ENCODE peak calls at places on chromosomes 12 and 14, in six cellular contexts. Y is tibial artery, U is pancreas, F is MCF 10A, X is WTC11, Z is cardiac muscle cell. L is an unnamed sample.

GRCh38 chr12:59834659-59835474 is 239.0 kb downstream of the SLC16A7 start:
- DNase-seq in Y (no peak), U (no peak), F (peak), X (no peak), Z (peak), L (peak)

GRCh38 chr12:4438834-4439596 is 6.6 kb downstream of the FGF6 start:
- DNase-seq in Y (no peak), U (no peak), F (no peak), X (no peak), Z (no peak), L (no peak)

GRCh38 chr14:52266782-52267181 is 716 bp upstream of the PTGDR start:
- DNase-seq in Y (peak), U (no peak), F (peak), X (no peak), Z (no peak), L (no peak)

GRCh38 chr14:101500061-101500460 is 61.2 kb upstream of the DIO3 start:
- DNase-seq in Y (peak), U (no peak), F (no peak), X (no peak), Z (no peak), L (no peak)

GRCh38 chr12:114898159-114898558 is 214.2 kb upstream of the TBX3 start:
- DNase-seq in Y (no peak), U (no peak), F (no peak), X (no peak), Z (no peak), L (no peak)

GRCh38 chr14:100288382-100289185 is 17.7 kb downstream of the SLC25A29 start:
- DNase-seq in Y (no peak), U (no peak), F (no peak), X (peak), Z (no peak), L (no peak)

GRCh38 chr12:103504606-103505005 is 8.8 kb upstream of the C12orf42 start:
- DNase-seq in Y (no peak), U (no peak), F (no peak), X (no peak), Z (no peak), L (no peak)

GRCh38 chr12:66598081-66598480 is 80.8 kb downstream of the GRIP1 start:
- DNase-seq in Y (no peak), U (no peak), F (no peak), X (no peak), Z (no peak), L (no peak)

GRCh38 chr12:11580125-11580751 is 69.2 kb upstream of the ETV6 start:
- DNase-seq in Y (peak), U (no peak), F (peak), X (no peak), Z (no peak), L (peak)

GRCh38 chr14:63483315-63483714 is 59.9 kb downstream of the PPP2R5E start:
- DNase-seq in Y (no peak), U (no peak), F (no peak), X (no peak), Z (no peak), L (no peak)

GRCh38 chr14:100342195-100342594 is 19.1 kb downstream of the SLC25A47 start:
- DNase-seq in Y (no peak), U (no peak), F (no peak), X (no peak), Z (no peak), L (no peak)

DNA sequence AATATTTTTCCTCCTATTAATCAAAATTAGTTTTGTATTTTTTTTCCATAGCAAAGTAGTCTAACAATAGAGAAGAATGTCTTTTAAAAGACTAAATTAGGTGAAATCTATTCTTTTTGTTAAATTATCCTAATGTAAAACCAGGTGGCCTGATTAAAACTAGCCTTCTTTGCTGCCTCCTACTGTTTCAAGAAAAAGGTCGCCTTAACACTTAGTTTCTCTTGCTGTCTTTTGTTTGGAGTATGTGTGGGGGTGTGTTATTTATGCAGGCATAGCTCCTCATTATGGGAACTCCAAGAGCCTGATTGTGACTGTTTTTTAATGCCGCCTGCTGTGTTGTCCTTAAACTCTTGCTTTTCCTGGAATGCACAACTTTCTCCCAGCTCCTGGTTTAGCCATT is 855.3 kb downstream of the DIO2 start:
- DNase-seq in Y (no peak), U (no peak), F (no peak), X (no peak), Z (no peak), L (no peak)
- TF ChIP-seq CTCF in Y (no peak), U (no peak), F (no peak), X (no peak), Z (no peak), L (no peak)

DNA sequence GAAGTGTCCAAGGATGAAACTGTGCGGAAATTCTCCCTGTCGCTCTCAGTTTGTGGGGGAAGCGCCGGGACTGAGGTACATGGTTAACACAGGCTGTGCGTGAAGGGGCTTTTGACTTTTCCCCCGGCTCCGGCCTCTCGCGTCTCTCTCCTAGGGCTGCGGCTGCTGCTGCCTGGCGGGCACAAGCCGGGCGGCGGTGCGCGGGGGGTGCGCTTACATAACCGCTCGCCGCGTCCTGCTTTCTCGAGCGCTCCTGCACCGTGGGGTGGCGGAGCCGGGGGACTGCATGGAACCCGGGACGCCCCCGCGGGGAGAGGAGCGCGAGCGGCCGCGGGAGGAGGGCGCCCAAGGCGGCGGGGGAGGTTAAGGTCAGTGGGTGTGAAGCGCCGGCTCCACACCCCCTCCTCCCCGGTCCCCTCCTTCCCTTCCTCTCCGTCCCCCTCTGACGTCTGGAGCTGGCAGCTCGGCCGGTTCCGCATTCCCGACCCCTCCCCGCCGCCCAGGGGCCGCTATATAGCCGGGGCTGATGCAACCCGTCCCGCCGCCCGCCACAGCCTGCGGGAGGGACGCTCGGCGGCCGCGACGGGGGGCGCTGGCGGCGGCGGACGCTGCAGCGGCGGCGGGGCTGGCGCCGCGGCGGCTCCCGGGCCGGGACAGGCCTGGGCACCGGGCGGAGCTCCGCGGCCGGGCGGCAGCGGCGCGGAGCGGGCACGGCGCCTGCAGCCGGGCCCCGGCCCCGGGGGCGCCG is at the start of gene JDP2:
- DNase-seq in Y (peak), U (peak), F (peak), X (peak), Z (peak), L (peak)
- TF ChIP-seq CTCF in Y (peak), U (no peak), F (no peak), X (no peak), Z (no peak), L (peak)

DNA sequence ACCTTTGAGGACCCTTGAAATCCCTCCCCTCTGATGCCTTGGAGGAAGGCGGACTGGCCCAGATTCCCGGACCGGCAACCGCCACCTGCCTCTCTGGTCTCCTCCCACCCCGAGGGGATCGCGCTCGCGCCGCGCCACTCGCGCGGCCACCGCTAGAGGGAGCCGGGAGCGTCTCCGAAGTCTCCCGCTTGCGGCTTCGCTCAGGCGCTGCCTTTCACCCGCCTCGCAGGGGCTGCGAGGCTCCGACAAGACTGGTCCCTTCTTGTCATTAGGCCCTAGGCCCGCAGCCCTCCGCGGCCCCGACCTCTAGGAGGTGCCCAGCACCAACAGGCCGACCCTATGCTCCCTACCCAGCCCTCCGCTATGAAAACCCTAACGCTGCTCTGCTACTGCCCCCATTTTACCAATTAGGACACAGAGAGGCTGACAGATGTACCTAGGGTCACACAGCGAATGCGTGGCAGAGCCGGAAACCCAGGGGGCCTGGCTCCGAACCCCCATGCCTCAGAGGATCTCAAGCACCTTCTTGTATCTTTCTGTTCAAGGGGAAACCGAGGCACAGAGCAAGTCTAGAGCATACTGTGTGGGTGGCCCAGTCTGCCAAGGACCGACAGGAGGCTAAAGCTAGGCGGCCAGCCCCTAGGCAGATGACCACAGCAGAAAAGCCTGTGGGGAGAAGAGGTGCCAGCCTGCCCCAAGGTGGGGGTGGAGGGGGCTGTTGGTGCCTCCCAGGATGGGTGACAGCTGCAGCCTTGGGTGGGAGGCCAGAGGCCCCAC is 21.4 kb upstream of the VSX2 start:
- DNase-seq in Y (no peak), U (peak), F (peak), X (peak), Z (peak), L (peak)
- TF ChIP-seq CTCF in Y (peak), U (peak), F (peak), X (peak), Z (peak), L (peak)

GRCh38 chr12:85076688-85077430 is 40.7 kb downstream of the LRRIQ1 start:
- DNase-seq in Y (no peak), U (no peak), F (peak), X (no peak), Z (peak), L (peak)
- TF ChIP-seq CTCF in Y (no peak), U (no peak), F (peak), X (no peak), Z (peak), L (peak)

DNA sequence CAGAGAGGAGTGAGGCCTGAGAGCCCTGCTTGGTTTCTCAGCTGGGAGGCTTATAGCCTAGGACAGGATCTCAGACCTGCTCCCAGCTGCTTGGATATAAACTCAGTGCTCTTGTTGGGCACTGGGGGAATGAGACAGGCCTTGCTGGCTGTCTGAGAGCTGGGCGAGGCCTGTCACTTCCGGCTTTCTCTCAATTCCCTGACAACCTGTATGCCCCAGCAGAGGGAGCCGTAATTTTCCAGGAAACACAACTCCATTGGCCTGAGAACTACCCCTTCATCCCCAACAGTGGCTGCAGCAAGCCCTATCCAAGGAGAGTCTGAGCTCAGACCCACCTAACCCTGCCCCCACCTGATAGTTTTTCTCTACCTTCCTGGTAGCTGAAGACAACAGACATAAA is 258.3 kb upstream of the STXBP6 start:
- DNase-seq in Y (no peak), U (no peak), F (no peak), X (peak), Z (no peak), L (no peak)
- TF ChIP-seq CTCF in Y (no peak), U (no peak), F (no peak), X (no peak), Z (no peak), L (no peak)

GRCh38 chr12:57726884-57727757 is 11.4 kb downstream of the AGAP2 start:
- DNase-seq in Y (no peak), U (peak), F (no peak), X (peak), Z (peak), L (peak)
- TF ChIP-seq CTCF in Y (peak), U (no peak), F (peak), X (no peak), Z (peak), L (no peak)

DNA sequence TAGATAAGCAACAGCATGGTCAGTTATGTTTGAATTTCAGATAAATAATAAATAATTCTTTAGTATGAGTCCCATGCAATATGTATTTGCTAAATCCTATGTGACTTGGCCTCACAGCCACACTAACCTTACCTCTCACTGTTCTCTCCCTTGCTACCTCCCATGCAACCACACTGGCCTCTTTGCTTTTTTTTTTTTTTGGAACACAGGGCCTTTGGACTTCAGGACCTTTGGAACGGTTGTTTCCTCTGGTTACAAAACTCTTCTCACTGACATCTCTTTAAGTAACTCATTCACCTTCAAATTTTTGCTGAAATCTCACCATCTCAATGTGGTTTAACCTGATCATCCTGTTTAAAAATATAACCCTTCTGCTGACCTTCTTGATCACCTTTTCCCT is 193.9 kb downstream of the SSPN start:
- DNase-seq in Y (no peak), U (no peak), F (no peak), X (no peak), Z (no peak), L (no peak)
- TF ChIP-seq CTCF in Y (no peak), U (no peak), F (no peak), X (no peak), Z (no peak), L (no peak)

GRCh38 chr12:120437735-120438494 is at the start of gene COX6A1:
- DNase-seq in Y (peak), U (peak), F (peak), X (peak), Z (peak), L (peak)
- TF ChIP-seq CTCF in Y (no peak), U (no peak), F (no peak), X (no peak), Z (no peak), L (peak)

GRCh38 chr14:65373671-65374039 is 38.9 kb upstream of the FUT8 start:
- DNase-seq in Y (no peak), U (no peak), F (no peak), X (no peak), Z (no peak), L (no peak)
- TF ChIP-seq CTCF in Y (no peak), U (no peak), F (no peak), X (no peak), Z (no peak), L (no peak)

L was measured in GM10248.